ENCODE peak calls at places on chromosomes 4 and X, in four cellular contexts. T, B, Y and X are unnamed samples. For H3K27me3, the result is how much of the 10 kb centered on the place peaks cover.

GRCh38 chrX:148311544-148311943 is 188.9 kb upstream of the AFF2 start:
- DNase-seq in T (no peak), B (no peak), Y (no peak), X (no peak)

GRCh38 chr4:120454788-120455187 is 388.1 kb upstream of the MAD2L1 start:
- DNase-seq in T (no peak), B (no peak), Y (no peak), X (no peak)

GRCh38 chr4:38989487-38989886 is 42.7 kb downstream of the TMEM156 start:
- DNase-seq in T (peak), B (no peak), Y (peak), X (peak)

GRCh38 chr4:134552063-134552462 is 350.5 kb upstream of the PABPC4L start:
- DNase-seq in T (no peak), B (no peak), Y (no peak), X (no peak)

GRCh38 chr4:76197971-76198410 is 15.6 kb downstream of the SCARB2 start:
- DNase-seq in T (peak), B (peak), Y (peak), X (no peak)

GRCh38 chr4:108113229-108113628 is 55.5 kb downstream of the LEF1 start:
- DNase-seq in T (no peak), B (no peak), Y (no peak), X (no peak)

GRCh38 chr4:132934901-132935300 is 214.2 kb upstream of the PCDH10 start:
- DNase-seq in T (no peak), B (no peak), Y (no peak), X (no peak)

GRCh38 chr4:57102050-57102564 is 8.1 kb downstream of the IGFBP7 start:
- DNase-seq in T (peak), B (peak), Y (peak), X (peak)

GRCh38 chr4:159977907-159978617 is 875.2 kb downstream of the RAPGEF2 start:
- DNase-seq in T (no peak), B (no peak), Y (no peak), X (no peak)

GRCh38 chr4:168440442-168441264 is 39.6 kb downstream of the DDX60L start:
- DNase-seq in T (peak), B (no peak), Y (peak), X (peak)

GRCh38 chr4:127781303-127782024 is 658 bp upstream of the HSPA4L start:
- DNase-seq in T (peak), B (peak), Y (peak), X (peak)

GRCh38 chr4:3371038-3371437 is 70.7 kb upstream of the HGFAC start:
- DNase-seq in T (peak), B (no peak), Y (no peak), X (no peak)

GRCh38 chrX:35726176-35726575 is 72.0 kb upstream of the MAGEB16 start:
- DNase-seq in T (peak), B (no peak), Y (peak), X (peak)

GRCh38 chr4:145179201-145179860 is 1.1 kb downstream of the OTUD4 start:
- DNase-seq in T (peak), B (peak), Y (peak), X (peak)

GRCh38 chrX:15877380-15877779 is 22.8 kb upstream of the AP1S2 start:
- DNase-seq in T (peak), B (peak), Y (peak), X (peak)

GRCh38 chr4:176323511-176324160 is 3.9 kb downstream of the SPCS3 start:
- DNase-seq in T (peak), B (no peak), Y (no peak), X (no peak)

GRCh38 chr4:185139736-185140135 is 3.3 kb upstream of the SLC25A4 start:
- DNase-seq in T (no peak), B (no peak), Y (no peak), X (no peak)

GRCh38 chr4:88697113-88697512 is 516 bp downstream of the NAP1L5 start:
- DNase-seq in T (peak), B (no peak), Y (peak), X (no peak)

GRCh38 chrX:122572461-122572860 is 611.6 kb upstream of the GRIA3 start:
- DNase-seq in T (peak), B (no peak), Y (peak), X (peak)

GRCh38 chr4:39353478-39354177 is 12.5 kb downstream of the RFC1 start:
- DNase-seq in T (peak), B (no peak), Y (peak), X (no peak)

GRCh38 chr4:109294006-109294405 is 8.5 kb downstream of the COL25A1 start:
- DNase-seq in T (peak), B (no peak), Y (no peak), X (peak)

GRCh38 chr4:122874194-122874593 is 47.6 kb downstream of the FGF2 start:
- DNase-seq in T (peak), B (no peak), Y (peak), X (peak)

GRCh38 chr4:85491527-85491926 is 16.6 kb downstream of the ARHGAP24 start:
- DNase-seq in T (no peak), B (no peak), Y (no peak), X (no peak)

GRCh38 chrX:154370300-154370881 is 4.0 kb downstream of the FLNA start:
- DNase-seq in T (peak), B (peak), Y (no peak), X (no peak)

GRCh38 chr4:7172508-7172907 is 19.8 kb upstream of the SORCS2 start:
- DNase-seq in T (no peak), B (no peak), Y (no peak), X (no peak)
- H3K27me3 ChIP-seq in T (under half), B (under half), Y (under half), X (under half)

GRCh38 chr4:7705602-7706001 is 234.1 kb downstream of the AFAP1 start:
- DNase-seq in T (no peak), B (no peak), Y (no peak), X (no peak)

GRCh38 chr4:7704091-7704490 is 235.6 kb downstream of the AFAP1 start:
- DNase-seq in T (no peak), B (no peak), Y (no peak), X (no peak)

GRCh38 chr4:7704625-7705024 is 235.0 kb downstream of the AFAP1 start:
- DNase-seq in T (no peak), B (no peak), Y (no peak), X (no peak)

GRCh38 chr4:7703669-7704068 is 236.0 kb downstream of the AFAP1 start:
- DNase-seq in T (no peak), B (no peak), Y (no peak), X (peak)

DNA sequence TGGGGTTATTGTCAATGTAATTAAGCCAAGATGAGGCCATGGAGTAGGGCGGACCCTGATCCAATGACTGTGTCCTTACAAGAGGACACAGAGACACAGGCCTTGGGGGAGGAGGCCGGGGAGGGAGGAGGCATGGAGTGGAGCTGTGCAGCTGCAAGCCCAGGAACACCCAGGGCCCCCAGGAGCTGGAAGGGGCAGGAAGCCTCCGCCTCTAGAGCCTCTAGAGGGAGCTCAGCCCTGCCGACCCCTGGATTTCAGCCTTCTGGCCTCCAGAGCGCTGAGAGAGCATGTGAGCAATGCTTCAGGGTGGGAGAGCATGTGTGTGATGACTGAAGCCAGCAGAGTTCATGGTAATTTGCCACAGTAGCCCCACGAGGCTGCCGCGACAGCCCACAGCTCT is 234.6 kb downstream of the AFAP1 start:
- DNase-seq in T (peak), B (peak), Y (no peak), X (no peak)
- H3K27me3 ChIP-seq in T (under half), B (under half), Y (under half), X (under half)

GRCh38 chr4:80302616-80303223 is 32.8 kb upstream of the CFAP299 start:
- DNase-seq in T (no peak), B (no peak), Y (no peak), X (no peak)

GRCh38 chr4:80306255-80306654 is 29.3 kb upstream of the CFAP299 start:
- DNase-seq in T (peak), B (no peak), Y (peak), X (peak)

GRCh38 chr4:80307774-80308465 is 27.6 kb upstream of the CFAP299 start:
- DNase-seq in T (peak), B (no peak), Y (peak), X (peak)

GRCh38 chr4:80307183-80307735 is 28.3 kb upstream of the CFAP299 start:
- DNase-seq in T (peak), B (no peak), Y (peak), X (no peak)

GRCh38 chr4:80305466-80305865 is 30.1 kb upstream of the CFAP299 start:
- DNase-seq in T (peak), B (no peak), Y (peak), X (peak)
- H3K27me3 ChIP-seq in T (under half), B (under half), Y (under half), X (under half)

DNA sequence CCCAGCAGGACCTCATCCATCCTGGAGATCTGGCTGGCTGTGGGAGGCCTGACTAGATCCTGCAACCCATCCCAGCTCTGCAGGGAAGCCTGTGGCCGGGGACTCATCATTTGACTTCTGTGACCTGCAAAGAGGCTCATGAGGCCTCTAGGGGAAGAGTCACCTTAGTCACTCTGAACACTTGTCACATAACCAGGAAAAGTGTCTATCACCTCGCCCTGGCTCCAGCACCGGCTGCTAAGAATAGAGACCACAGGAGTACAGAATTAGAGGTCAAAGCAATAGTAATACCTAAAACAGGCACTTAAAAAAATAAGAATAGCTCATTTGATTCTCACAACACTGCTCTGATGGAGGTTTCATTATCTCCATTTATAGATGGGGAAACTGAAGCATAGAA is 3.8 kb upstream of the NSG1 start:
- DNase-seq in T (no peak), B (peak), Y (no peak), X (no peak)
- H3K27me3 ChIP-seq in T (half or more), B (under half), Y (half or more), X (under half)

DNA sequence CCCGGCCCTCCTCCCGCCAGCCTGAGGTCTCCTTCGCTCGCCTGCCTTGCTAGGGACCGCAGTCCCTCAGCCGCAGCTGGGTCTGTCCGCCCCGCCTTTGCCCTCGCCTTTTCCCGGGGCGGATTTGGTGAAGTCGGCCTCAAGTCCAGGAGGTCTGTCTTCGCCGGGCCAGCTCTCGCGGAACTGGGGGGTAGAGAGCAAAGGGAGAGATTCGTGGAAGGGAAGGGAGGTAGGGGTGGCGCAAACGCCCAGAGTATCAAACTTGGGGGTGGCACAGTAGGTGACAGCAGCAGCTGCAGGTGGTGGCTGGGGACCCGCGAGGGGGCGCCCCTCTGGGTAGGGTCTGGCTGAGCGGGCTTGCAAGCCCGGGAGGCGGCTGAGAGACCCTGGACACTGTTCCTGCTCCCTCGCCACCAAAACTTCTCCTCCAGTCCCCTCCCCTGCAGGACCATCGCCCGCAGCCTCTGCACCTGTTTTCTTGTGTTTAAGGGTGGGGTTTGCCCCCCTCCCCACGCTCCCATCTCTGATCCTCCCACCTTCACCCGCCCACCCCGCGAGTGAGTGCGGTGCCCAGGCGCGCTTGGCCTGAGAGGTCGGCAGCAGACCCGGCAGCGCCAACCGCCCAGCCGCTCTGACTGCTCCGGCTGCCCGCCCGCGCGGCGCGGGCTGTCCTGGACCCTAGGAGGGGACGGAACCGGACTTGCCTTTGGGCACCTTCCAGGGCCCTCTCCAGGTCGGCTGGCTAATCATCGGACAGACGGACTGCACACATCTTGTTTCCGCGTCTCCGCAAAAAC is at the start of gene NPY2R:
- DNase-seq in T (no peak), B (no peak), Y (no peak), X (peak)
- H3K27me3 ChIP-seq in T (under half), B (half or more), Y (under half), X (under half)

GRCh38 chr4:6565691-6566431 is 9.1 kb upstream of the MAN2B2 start:
- DNase-seq in T (no peak), B (no peak), Y (no peak), X (no peak)
- H3K27me3 ChIP-seq in T (under half), B (half or more), Y (half or more), X (under half)

GRCh38 chr4:1283711-1284110 is 6.0 kb upstream of the MAEA start:
- DNase-seq in T (no peak), B (no peak), Y (no peak), X (no peak)
- H3K27me3 ChIP-seq in T (under half), B (under half), Y (under half), X (under half)

DNA sequence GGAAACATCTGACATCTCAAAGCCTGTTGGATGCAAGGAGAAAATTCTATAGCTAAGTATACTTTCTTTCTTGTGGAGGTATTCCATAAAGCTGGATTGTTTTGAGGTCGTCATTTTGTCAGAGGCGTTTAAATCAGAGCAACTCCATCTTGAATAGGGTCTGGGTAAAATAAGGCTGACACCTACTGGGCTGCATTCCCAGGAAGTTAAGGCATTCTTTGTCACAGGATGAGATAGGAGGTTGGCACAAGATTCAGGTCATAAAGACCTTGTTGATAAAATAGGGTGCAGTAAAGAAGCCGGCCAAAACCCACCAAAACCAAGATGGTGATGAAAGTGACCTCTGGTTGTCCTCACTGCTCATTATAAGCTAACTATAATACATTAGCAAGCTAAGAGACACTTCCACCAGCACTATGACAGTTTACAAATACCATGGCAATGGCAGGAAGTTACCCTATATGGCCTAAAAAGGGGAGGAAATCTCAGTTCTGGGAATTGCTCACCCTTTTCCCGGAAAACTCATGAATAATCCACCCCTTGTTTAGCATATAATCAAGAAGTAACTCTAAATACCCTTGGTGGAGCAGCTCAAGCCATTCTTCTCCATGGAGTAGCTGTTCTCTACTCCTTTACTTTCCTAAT is 11.9 kb downstream of the HSD17B13 start:
- DNase-seq in T (no peak), B (no peak), Y (no peak), X (no peak)
- H3K27me3 ChIP-seq in T (under half), B (under half), Y (under half), X (under half)

GRCh38 chr4:1544861-1545275 is 138.6 kb upstream of the NKX1-1 start:
- DNase-seq in T (no peak), B (no peak), Y (no peak), X (peak)

GRCh38 chr4:1542516-1543320 is 136.5 kb upstream of the NKX1-1 start:
- DNase-seq in T (no peak), B (no peak), Y (no peak), X (peak)

GRCh38 chr4:1543976-1544375 is 137.7 kb upstream of the NKX1-1 start:
- DNase-seq in T (no peak), B (no peak), Y (no peak), X (no peak)

GRCh38 chr4:1542226-1542490 is 135.9 kb upstream of the NKX1-1 start:
- DNase-seq in T (no peak), B (no peak), Y (no peak), X (no peak)

DNA sequence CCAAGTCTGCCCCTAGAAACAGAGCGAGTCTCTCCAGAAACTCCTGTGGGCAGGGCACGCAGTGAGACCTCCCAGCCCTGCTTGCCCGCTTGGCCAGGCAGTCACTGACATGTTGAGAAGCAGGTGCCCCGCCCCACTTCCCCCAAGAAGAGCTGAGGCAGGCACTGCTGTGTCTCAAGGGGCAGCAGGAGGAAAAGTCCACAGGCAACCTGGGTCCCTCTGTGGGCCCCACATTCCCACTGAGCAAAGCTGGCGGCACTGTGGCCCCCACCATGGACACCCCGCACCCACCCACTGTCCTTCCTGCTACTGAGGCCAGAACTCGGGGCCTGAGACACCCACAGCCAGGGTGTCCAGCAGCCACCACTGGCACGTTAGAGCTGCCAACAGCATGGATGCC is 137.3 kb upstream of the NKX1-1 start:
- DNase-seq in T (no peak), B (no peak), Y (no peak), X (no peak)
- H3K27me3 ChIP-seq in T (under half), B (under half), Y (under half), X (under half)